ENCODE peak calls at places on chromosome 17, in four cellular contexts. B, Y, P and R are unnamed samples.

GRCh38 chr17:77634710-77635109 is 323.8 kb upstream of the TNRC6C start:
- DNase-seq in Y (no peak), B (no peak), P (no peak), R (no peak)

GRCh38 chr17:37062036-37062435 is 113.3 kb downstream of the AATF start:
- DNase-seq in Y (no peak), B (no peak), P (no peak), R (peak)

GRCh38 chr17:73506470-73507435 is 137.5 kb downstream of the SDK2 start:
- DNase-seq in P (no peak), Y (no peak), B (no peak), R (no peak)

GRCh38 chr17:57665128-57665527 is 80.0 kb downstream of the CCDC182 start:
- DNase-seq in Y (no peak), P (no peak), B (no peak), R (no peak)

GRCh38 chr17:40646791-40647548 is 648 bp downstream of the SMARCE1 start:
- DNase-seq in Y (peak), P (no peak), B (peak), R (peak)

GRCh38 chr17:7589891-7590611 is at the start of gene SOX15:
- DNase-seq in Y (no peak), B (peak), P (no peak), R (no peak)

GRCh38 chr17:71760062-71760720 is 360.6 kb upstream of the SOX9 start:
- DNase-seq in Y (no peak), P (no peak), B (peak), R (no peak)

GRCh38 chr17:66747561-66748275 is 87.2 kb upstream of the CACNG5 start:
- DNase-seq in B (peak), Y (peak), P (no peak), R (no peak)

GRCh38 chr17:18246880-18247612 is 11.5 kb downstream of the FLII start:
- DNase-seq in P (peak), Y (peak), B (peak), R (peak)

GRCh38 chr17:45320931-45321461 is 4.2 kb upstream of the MAP3K14 start:
- DNase-seq in P (peak), Y (peak), B (peak), R (no peak)

GRCh38 chr17:78922876-78923498 is 2.2 kb downstream of the TIMP2 start:
- DNase-seq in B (no peak), Y (no peak), P (no peak), R (no peak)

GRCh38 chr17:29867643-29868181 is 62.3 kb downstream of the SSH2 start:
- DNase-seq in B (no peak), Y (no peak), P (no peak), R (no peak)

GRCh38 chr17:60388742-60389141 is 3.2 kb downstream of the USP32 start:
- DNase-seq in P (no peak), B (no peak), Y (no peak), R (no peak)

GRCh38 chr17:27559996-27560481 is 70.9 kb upstream of the LGALS9 start:
- DNase-seq in B (peak), Y (peak), P (peak), R (no peak)

GRCh38 chr17:31512796-31513195 is 121.3 kb downstream of the RAB11FIP4 start:
- DNase-seq in P (no peak), B (no peak), Y (no peak), R (no peak)

GRCh38 chr17:67294451-67295199 is 49.6 kb upstream of the HELZ start:
- DNase-seq in B (no peak), Y (no peak), P (no peak), R (no peak)

GRCh38 chr17:36935681-36936454 is 1.4 kb upstream of the LHX1 start:
- DNase-seq in B (no peak), P (peak), Y (no peak), R (no peak)

GRCh38 chr17:58504826-58505351 is 9.5 kb downstream of the MTMR4 start:
- DNase-seq in P (no peak), Y (no peak), B (no peak), R (no peak)

GRCh38 chr17:49290690-49291326 is 60.2 kb upstream of the PHOSPHO1 start:
- DNase-seq in Y (peak), P (no peak), B (peak), R (no peak)

GRCh38 chr17:72173475-72174116 is 52.8 kb downstream of the SOX9 start:
- DNase-seq in Y (no peak), B (peak), P (no peak), R (peak)

GRCh38 chr17:79988163-79988971 is 47.3 kb downstream of the TBC1D16 start:
- DNase-seq in Y (peak), P (peak), B (peak), R (no peak)

GRCh38 chr17:28227278-28228108 is 91.5 kb upstream of the TMEM97 start:
- DNase-seq in P (peak), Y (peak), B (no peak), R (peak)

GRCh38 chr17:13230908-13231307 is 213.1 kb upstream of the ELAC2 start:
- DNase-seq in B (no peak), P (no peak), Y (no peak), R (no peak)

GRCh38 chr17:68792042-68792685 is 163.0 kb downstream of the ABCA8 start:
- DNase-seq in Y (peak), P (no peak), B (peak), R (no peak)

GRCh38 chr17:3761061-3761917 is 37.6 kb downstream of the HASPIN start:
- DNase-seq in B (no peak), P (no peak), Y (no peak), R (no peak)

GRCh38 chr17:79174905-79175856 is 100.6 kb downstream of the ENGASE start:
- DNase-seq in B (no peak), Y (no peak), P (no peak), R (no peak)

GRCh38 chr17:32964541-32964940 is 27.1 kb upstream of the SPACA3 start:
- DNase-seq in B (no peak), Y (no peak), P (no peak), R (no peak)

GRCh38 chr17:66665194-66665593 is 169.7 kb upstream of the CACNG5 start:
- DNase-seq in Y (no peak), B (peak), P (no peak), R (no peak)

GRCh38 chr17:77923776-77924513 is 34.6 kb upstream of the TNRC6C start:
- DNase-seq in Y (no peak), B (no peak), P (no peak), R (no peak)

GRCh38 chr17:45828171-45829133 is 16.2 kb upstream of the SPPL2C start:
- DNase-seq in P (no peak), B (no peak), Y (no peak), R (no peak)

DNA sequence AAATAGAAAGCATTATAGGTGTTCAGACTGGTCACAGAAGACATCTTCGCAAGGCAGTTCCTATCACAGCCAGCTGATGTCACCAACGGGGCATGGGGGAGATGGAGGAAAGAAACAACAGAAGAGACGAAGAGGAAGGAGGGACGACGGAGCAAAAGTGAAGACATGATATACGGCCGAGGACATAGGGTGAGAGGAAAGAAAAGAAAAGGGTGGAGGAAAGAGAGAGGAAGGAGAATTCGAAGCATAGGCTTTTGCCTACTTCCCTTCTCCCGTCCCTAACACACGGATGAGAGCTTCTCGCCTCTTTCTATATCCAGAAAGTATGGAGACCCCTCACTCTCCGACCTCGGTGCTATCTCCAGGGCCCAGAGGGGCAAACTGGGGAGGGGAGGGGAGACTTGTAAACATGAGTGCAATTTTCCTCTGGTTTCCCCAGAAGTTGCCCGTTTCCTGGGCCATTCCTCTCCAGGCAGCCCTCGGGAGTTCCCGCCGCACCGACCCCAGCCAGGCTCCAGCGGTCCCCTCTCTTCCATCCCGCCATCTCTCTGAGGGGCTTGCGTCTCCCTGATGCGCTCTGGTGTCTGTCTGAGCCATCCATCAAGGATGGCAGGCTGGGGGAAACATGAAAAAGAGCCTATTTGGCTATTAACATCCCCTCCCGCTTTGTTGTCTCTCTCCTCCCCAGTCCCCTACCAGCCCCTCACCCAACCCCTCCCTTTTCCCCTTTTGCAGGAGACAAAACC is 26.0 kb downstream of the COPZ2 start:
- DNase-seq in B (peak), P (no peak), Y (no peak), R (peak)
- TF ChIP-seq CTCF in B (peak), P (peak), Y (peak), R (peak)

GRCh38 chr17:82356845-82357355 is 2.1 kb upstream of the TEX19 start:
- DNase-seq in B (no peak), P (no peak), Y (no peak), R (no peak)
- TF ChIP-seq CTCF in B (no peak), P (no peak), Y (no peak), R (no peak)

GRCh38 chr17:10681866-10682446 is 15.4 kb downstream of the SCO1 start:
- DNase-seq in P (no peak), Y (peak), B (peak), R (no peak)

GRCh38 chr17:10687497-10687896 is 9.8 kb downstream of the SCO1 start:
- DNase-seq in B (no peak), Y (no peak), P (no peak), R (no peak)

GRCh38 chr17:10683853-10684252 is 13.5 kb downstream of the SCO1 start:
- DNase-seq in B (peak), Y (peak), P (no peak), R (no peak)
- TF ChIP-seq CTCF in B (peak), Y (peak), P (peak), R (peak)

GRCh38 chr17:76022285-76022684 is 4.8 kb downstream of the EVPL start:
- DNase-seq in P (no peak), Y (no peak), B (no peak), R (no peak)
- TF ChIP-seq CTCF in P (no peak), Y (no peak), B (no peak), R (no peak)

GRCh38 chr17:47895254-47895855 is 681 bp upstream of the SP2 start:
- DNase-seq in P (peak), Y (peak), B (peak), R (no peak)
- TF ChIP-seq CTCF in P (no peak), Y (no peak), B (no peak), R (no peak)

DNA sequence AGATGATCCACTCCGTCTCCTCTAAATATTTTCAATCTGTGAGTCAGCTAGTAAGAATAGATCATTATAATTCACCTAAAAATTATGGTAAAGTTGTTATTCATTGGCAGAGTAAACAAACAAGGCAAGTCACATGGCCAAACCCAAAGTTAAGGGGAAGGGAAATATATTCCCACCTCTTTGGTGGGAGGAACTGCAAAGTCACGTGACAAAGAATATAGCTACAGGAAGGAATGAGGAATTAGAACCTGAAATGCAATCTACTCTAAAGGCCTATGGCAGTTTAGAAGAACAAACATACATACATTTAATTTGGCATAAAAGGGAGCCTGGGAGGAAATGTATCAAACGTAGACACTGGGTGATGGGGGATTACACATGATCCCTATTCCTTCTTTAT is 48.9 kb downstream of the NOG start:
- DNase-seq in P (no peak), Y (no peak), B (no peak), R (no peak)
- TF ChIP-seq CTCF in P (no peak), Y (no peak), B (no peak), R (no peak)

GRCh38 chr17:210402-210801 is 29.0 kb upstream of the DOC2B start:
- DNase-seq in P (no peak), B (no peak), Y (no peak), R (no peak)

GRCh38 chr17:216625-217024 is 35.2 kb upstream of the DOC2B start:
- DNase-seq in Y (no peak), B (no peak), P (no peak), R (no peak)

GRCh38 chr17:218711-219110 is 37.3 kb upstream of the DOC2B start:
- DNase-seq in P (no peak), B (no peak), Y (no peak), R (no peak)

GRCh38 chr17:213286-214105 is 32.0 kb upstream of the DOC2B start:
- DNase-seq in Y (no peak), B (no peak), P (no peak), R (no peak)

GRCh38 chr17:214881-215331 is 33.5 kb upstream of the DOC2B start:
- DNase-seq in P (peak), B (no peak), Y (no peak), R (no peak)
- TF ChIP-seq CTCF in P (no peak), B (no peak), Y (no peak), R (no peak)

GRCh38 chr17:38747385-38748328 is 479 bp downstream of the PCGF2 start:
- DNase-seq in P (peak), B (no peak), Y (no peak), R (peak)

GRCh38 chr17:38748329-38749221 is at the start of gene PCGF2:
- DNase-seq in P (peak), B (peak), Y (peak), R (peak)

GRCh38 chr17:38750312-38751121 is 2.0 kb upstream of the PSMB3 start:
- DNase-seq in P (peak), B (peak), Y (no peak), R (peak)

GRCh38 chr17:38750044-38750311 is 1.8 kb upstream of the PCGF2 start:
- DNase-seq in Y (no peak), B (no peak), P (no peak), R (no peak)

DNA sequence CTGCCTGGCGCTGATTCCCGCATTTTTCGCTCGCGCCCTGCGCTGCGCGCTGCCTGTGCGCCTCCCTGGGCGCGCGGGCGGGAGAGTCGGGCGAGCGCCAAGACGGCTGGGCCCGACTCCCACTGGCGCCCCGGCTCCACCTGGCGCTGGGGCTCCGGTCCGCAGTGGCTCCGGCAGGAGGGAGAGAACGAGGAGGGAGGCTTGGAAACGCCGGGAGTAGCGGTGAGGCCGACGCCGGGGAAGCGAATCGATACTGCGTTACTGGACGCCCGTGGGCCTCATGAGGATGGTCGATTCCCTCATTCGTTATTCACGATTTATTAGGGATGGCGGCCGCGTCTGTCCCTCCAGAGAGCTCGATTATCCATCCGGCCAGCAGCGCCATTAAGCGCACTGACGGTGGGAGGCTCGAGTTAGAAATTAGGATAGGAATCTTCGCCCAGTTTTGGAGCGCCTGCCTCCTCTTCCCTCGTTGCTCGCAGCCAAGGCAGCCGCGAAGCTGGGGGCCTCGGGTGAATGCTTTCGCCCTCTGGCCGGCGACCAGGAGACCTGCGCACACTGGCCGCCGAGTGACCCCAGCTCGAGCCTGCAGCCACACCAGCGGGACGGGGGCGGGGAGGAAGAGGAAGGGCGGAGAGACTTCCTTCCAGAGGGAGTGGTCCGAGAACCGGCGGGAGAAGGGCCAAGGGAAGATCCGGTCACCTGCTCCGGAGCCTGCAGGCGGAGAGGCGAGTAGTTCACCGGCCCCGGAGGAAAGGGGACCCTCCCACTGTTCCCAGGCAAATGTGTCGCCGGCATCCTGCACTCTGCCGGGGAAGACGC is 1.3 kb upstream of the PCGF2 start:
- DNase-seq in P (peak), Y (peak), B (peak), R (peak)
- TF ChIP-seq CTCF in P (no peak), Y (no peak), B (no peak), R (no peak)

DNA sequence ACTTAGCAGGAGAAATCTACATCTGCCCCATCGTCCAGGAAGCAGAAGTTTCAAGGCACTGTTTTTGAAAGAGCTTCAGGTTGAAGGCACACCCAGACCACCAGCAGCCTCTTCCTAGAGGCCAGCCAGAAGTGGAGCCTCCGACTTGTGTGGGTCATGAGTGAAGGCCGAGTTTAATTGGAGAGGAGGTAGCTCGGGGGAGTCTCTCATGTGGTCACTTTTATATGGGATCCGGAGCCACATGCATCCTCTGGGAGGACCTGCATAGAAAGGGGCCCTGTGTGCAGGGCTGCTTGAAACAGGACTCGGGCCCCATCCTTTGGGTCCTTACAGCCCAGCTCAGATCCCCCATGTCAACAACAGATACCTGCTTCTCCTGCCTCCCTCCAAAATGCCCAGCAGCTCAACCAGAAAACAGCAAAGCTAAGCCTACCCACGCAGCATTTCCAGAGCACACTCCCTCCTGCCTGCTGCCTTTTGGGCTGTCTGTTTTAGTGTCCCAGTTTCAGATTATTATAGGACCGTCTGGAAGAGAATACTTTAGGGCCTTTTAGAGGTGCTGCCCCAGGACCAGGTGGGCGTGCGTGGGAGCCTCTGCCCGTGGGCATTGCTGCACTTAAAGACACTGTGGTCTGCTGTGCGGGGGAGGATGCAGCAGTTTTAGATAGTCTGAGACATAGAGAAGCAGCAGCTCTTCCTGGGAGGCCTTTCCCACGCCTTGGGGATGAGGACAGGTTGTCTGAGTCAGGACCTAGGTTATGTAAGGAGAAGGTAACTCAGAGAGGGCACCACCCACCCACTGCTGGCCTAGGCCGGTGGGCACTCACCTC is 29.5 kb downstream of the MPRIP start:
- DNase-seq in B (no peak), P (peak), Y (no peak), R (no peak)
- TF ChIP-seq CTCF in B (no peak), P (no peak), Y (no peak), R (no peak)